ENCODE peak calls at places on chromosome 1, in seven cellular contexts. M is A549; P is CD8-positive, alpha-beta T cell; B is tibial artery; W is heart right ventricle; L is body of pancreas; K is AG04450. S is an unnamed sample.

GRCh38 chr1:42456754-42457089 is 379 bp downstream of the PPCS start:
- DNase-seq in P (peak), W (no peak), M (peak), L (peak), K (no peak), B (peak), S (peak)

GRCh38 chr1:7177438-7178126 is 392.3 kb downstream of the CAMTA1 start:
- DNase-seq in L (no peak), W (no peak), K (no peak), B (no peak), P (no peak), M (no peak), S (no peak)

GRCh38 chr1:67382292-67382691 is 47.9 kb downstream of the SERBP1 start:
- DNase-seq in K (no peak), L (no peak), M (no peak), W (no peak), P (no peak), B (no peak), S (no peak)

GRCh38 chr1:97913506-97913905 is 7.3 kb downstream of the DPYD start:
- DNase-seq in B (no peak), K (no peak), L (no peak), P (no peak), M (no peak), W (no peak), S (no peak)

GRCh38 chr1:34844252-34844634 is 15.3 kb downstream of the SMIM12 start:
- DNase-seq in M (no peak), K (no peak), P (no peak), L (no peak), B (peak), W (no peak), S (peak)

GRCh38 chr1:33972676-33973395 is 109.0 kb downstream of the HMGB4 start:
- DNase-seq in K (no peak), M (no peak), B (peak), W (peak), L (no peak), P (no peak), S (peak)

GRCh38 chr1:80656011-80656627 is 1144.6 kb upstream of the ADGRL2 start:
- DNase-seq in L (no peak), P (no peak), W (no peak), B (no peak), M (peak), K (no peak), S (no peak)

GRCh38 chr1:1282998-1283397 is 2.8 kb downstream of the SCNN1D start:
- DNase-seq in L (no peak), P (no peak), K (no peak), W (peak), B (no peak), M (no peak), S (no peak)

GRCh38 chr1:241376711-241377110 is 19.7 kb upstream of the RGS7 start:
- DNase-seq in W (no peak), B (no peak), K (no peak), P (no peak), M (no peak), L (no peak), S (no peak)

GRCh38 chr1:198467907-198468306 is 72.6 kb downstream of the ATP6V1G3 start:
- DNase-seq in K (no peak), L (no peak), W (no peak), M (no peak), B (no peak), P (no peak), S (no peak)

GRCh38 chr1:64183380-64183984 is 19.9 kb upstream of the UBE2U start:
- DNase-seq in M (no peak), L (no peak), P (no peak), W (no peak), B (no peak), K (no peak), S (no peak)

GRCh38 chr1:25182629-25183028 is 49.7 kb downstream of the SYF2 start:
- DNase-seq in K (peak), P (no peak), M (no peak), W (no peak), B (no peak), L (no peak), S (no peak)

GRCh38 chr1:202254454-202255252 is 61.1 kb downstream of the LGR6 start:
- DNase-seq in L (no peak), M (no peak), K (no peak), B (peak), P (no peak), W (no peak), S (no peak)

GRCh38 chr1:44084998-44085675 is 33.5 kb upstream of the KLF17 start:
- DNase-seq in B (no peak), W (no peak), P (no peak), M (no peak), K (peak), L (no peak), S (no peak)

GRCh38 chr1:17663646-17664045 is 91.5 kb upstream of the ACTL8 start:
- DNase-seq in K (no peak), L (no peak), B (no peak), W (no peak), M (no peak), P (no peak), S (no peak)

GRCh38 chr1:212677573-212677972 is 22.1 kb downstream of the BATF3 start:
- DNase-seq in P (no peak), W (no peak), B (no peak), L (no peak), M (no peak), K (no peak), S (no peak)

GRCh38 chr1:159869173-159869572 is 6.7 kb upstream of the VSIG8 start:
- DNase-seq in B (no peak), L (no peak), M (no peak), K (no peak), W (no peak), P (peak), S (peak)

GRCh38 chr1:55572878-55573734 is 357.9 kb upstream of the USP24 start:
- DNase-seq in M (peak), P (no peak), B (no peak), K (no peak), W (peak), L (no peak), S (no peak)

GRCh38 chr1:158509471-158510161 is 37.6 kb downstream of the OR10R2 start:
- DNase-seq in W (no peak), B (no peak), M (no peak), L (no peak), K (no peak), P (no peak), S (peak)

GRCh38 chr1:165686971-165687433 is 11.4 kb downstream of the ALDH9A1 start:
- DNase-seq in B (no peak), K (no peak), M (no peak), P (no peak), W (no peak), L (no peak), S (no peak)

GRCh38 chr1:8198522-8198921 is 119.4 kb upstream of the SLC45A1 start:
- DNase-seq in L (no peak), W (no peak), M (no peak), K (no peak), P (no peak), B (no peak), S (no peak)

GRCh38 chr1:157806431-157807149 is 13.3 kb downstream of the FCRL1 start:
- DNase-seq in K (no peak), M (no peak), B (no peak), W (no peak), P (no peak), L (no peak), S (no peak)

GRCh38 chr1:197065549-197065948 is 1.5 kb downstream of the F13B start:
- DNase-seq in B (no peak), L (no peak), M (no peak), W (no peak), K (no peak), P (no peak), S (no peak)

GRCh38 chr1:184362876-184363275 is 24.0 kb upstream of the C1orf21 start:
- DNase-seq in L (no peak), P (no peak), K (no peak), W (no peak), B (no peak), M (no peak), S (no peak)

GRCh38 chr1:209839875-209840491 is 12.2 kb downstream of the UTP25 start:
- DNase-seq in P (no peak), K (peak), M (peak), B (no peak), L (no peak), W (no peak), S (peak)

GRCh38 chr1:225691861-225692516 is 39.1 kb upstream of the ENAH start:
- DNase-seq in P (no peak), W (no peak), M (no peak), L (no peak), B (peak), K (peak), S (no peak)

GRCh38 chr1:109821221-109821669 is 57.5 kb upstream of the EPS8L3 start:
- DNase-seq in K (peak), L (no peak), W (no peak), B (peak), M (peak), P (no peak), S (peak)

GRCh38 chr1:150753416-150753815 is 12.2 kb downstream of the CTSS start:
- DNase-seq in P (no peak), L (no peak), B (no peak), K (no peak), M (no peak), W (no peak), S (no peak)

DNA sequence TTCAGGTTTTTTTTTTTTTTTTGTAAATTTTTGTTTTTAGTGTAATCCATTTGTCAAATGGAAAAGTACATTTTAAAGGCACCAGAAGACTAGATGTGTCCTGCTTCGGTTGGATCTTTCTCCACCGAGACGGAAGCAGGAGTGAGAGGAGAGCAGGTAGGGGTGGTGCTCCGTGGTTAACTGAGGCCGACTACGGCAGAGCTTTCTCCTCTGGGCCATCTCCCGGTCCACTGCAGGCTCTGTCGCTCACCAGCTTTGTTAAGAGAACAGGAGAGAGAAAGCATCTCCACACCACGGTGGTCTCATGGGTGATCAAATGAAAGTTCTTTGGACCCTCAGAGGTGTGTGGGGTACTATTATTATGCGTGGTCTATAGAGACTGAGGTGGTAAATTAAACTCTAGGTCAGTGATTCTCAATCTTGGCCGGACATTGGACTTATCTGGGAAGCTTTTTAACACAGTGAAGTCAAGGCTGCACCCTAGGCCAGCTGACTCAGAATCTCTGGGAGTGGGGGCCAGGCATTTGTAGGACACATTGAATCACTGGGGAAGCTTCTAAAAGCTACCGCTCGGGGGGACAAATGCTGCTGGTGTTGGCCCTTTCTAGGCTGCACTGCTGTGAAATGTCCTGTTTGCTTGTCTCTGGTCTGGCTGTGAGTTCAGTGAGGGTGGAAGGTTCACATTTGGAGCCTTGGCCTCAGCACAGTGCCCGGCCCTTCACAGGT is 25.0 kb downstream of the ABCA4 start:
- DNase-seq in B (peak), K (no peak), M (no peak), L (no peak), P (no peak), W (no peak), S (peak)
- H3K4me3 ChIP-seq in B (no peak), K (no peak), M (no peak), L (no peak), P (no peak), W (no peak), S (no peak)

DNA sequence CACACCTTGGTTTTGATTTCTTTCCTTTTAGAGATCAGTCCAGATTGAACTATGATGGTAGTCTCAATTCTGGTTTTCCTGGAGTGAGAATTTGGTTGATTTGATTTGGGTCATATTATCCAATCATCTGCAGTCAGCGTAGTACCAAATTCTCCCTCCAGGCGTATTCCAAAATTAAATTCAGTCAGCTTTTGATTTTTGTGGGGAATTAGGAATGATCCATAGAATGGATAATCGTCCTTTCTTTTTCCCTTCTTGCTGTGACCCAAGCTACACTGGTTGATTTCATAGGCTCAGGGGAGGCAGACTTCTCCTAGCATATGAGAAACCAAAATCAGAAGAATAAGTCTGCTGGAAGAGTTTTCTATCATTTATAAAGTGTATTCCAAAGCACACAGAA is 4.9 kb downstream of the PRCC start:
- DNase-seq in B (no peak), P (no peak), K (no peak), L (no peak), M (no peak), W (no peak), S (no peak)
- TF ChIP-seq CTCF in B (no peak), P (no peak), K (peak), L (no peak), M (no peak), W (no peak), S (no peak)

DNA sequence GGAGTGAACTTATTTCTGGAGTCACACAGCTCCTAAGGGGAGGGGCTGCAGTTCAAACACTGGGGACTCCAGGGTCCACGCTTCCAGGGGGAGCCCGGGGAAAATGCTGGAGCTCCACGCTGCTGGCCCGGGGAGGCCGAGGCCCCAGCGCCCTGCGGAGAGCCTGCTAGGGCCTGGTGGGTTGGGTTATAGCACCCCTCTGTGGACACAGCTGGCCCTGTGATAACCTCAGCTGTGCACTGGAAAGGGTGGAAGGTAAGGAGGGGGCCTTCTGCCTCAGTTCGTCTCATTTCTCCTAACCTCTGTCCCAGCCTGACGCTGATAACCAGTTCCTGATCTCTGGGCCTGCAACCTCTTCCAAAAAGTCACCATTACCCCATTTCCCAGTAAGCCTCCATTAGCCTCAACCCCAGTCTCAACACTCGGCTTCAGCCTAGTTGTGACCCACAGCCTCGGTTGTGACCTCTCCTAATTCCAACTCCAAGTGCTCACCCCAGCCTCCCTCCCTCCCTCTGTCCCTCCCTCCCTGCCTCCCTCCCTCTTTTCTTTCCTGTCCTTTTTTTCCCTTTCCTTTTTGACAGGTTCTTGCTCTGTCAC is 7.1 kb downstream of the NBL1 start:
- DNase-seq in K (no peak), P (peak), W (peak), B (peak), M (peak), L (peak), S (peak)
- H3K27ac ChIP-seq in K (peak), P (no peak), W (peak), B (peak), M (no peak), L (peak), S (no peak)

DNA sequence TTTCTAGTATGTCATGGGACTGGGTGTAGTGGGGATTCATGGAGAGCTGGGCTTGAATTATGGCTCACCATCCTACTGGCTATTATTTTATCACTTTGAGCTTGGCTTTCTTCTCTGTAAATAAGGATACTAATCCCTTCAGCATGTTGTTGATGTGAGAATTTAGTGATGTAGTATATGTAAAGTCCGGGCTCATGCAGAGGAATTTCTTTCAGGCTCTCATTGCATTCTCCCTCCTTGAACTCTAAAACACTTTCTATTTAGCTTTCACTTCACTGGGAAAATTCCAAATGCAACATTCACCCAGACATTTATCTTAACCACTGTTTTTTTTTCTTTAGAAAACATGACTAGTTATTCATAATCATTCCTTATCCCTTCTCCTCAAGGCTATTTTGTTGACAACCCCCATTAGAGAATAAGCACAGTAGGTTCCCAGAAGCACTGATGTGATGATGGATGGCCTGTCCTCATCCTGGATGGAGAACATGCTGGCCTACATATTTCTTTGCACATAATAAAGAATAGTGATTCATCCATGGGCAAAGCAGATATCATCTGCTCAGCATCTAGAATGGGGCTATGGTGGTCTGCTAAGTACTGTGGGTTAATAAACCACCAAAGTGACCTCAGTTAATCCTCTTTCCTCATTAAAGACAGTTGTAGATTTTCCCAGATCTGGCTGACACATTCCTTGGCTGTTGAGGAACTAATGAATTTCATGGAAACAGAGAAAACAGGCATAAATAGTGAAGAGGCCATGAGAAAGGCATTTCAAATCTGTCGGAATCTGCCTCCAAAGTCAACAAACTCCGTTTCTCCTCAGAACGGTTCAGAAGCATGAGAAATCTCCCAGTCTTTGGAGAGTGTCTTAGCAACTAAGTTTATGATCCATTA is 68.0 kb upstream of the CYP2J2 start:
- DNase-seq in K (no peak), P (no peak), M (no peak), L (no peak), W (no peak), B (peak), S (peak)
- H3K4me3 ChIP-seq in K (no peak), P (no peak), M (no peak), L (no peak), W (no peak), B (no peak), S (no peak)

GRCh38 chr1:19737413-19737812 is 62.3 kb downstream of the TMCO4 start:
- DNase-seq in K (no peak), P (no peak), M (no peak), L (no peak), B (no peak), W (no peak), S (no peak)
- TF ChIP-seq CTCF in K (no peak), P (no peak), M (no peak), L (no peak), B (no peak), W (no peak), S (no peak)

S was measured in adrenal gland.